ENCODE peak calls at places on chromosomes 12 and 14, in eight cellular contexts. H is lung, U is NB4, Q is T-helper 1 cell, S is H54, F is ACHN, D is GM23248, G is erythroblast. O is an unnamed sample.

GRCh38 chr12:23028158-23028802 is 403.3 kb downstream of the ETNK1 start:
- DNase-seq in H (no peak), Q (no peak), U (no peak), S (no peak), D (no peak), G (no peak), F (no peak), O (no peak)

GRCh38 chr14:77707355-77707723 is 484 bp downstream of the ALKBH1 start:
- DNase-seq in D (peak), Q (no peak), F (peak), S (no peak), G (peak), H (no peak), U (peak), O (peak)

GRCh38 chr12:69623970-69624369 is 13.3 kb upstream of the LRRC10 start:
- DNase-seq in G (peak), S (no peak), D (no peak), Q (no peak), U (no peak), H (peak), F (no peak), O (no peak)

GRCh38 chr12:6213969-6214368 is 13.8 kb downstream of the CD9 start:
- DNase-seq in U (no peak), S (no peak), H (no peak), D (peak), F (no peak), Q (no peak), G (no peak), O (no peak)

GRCh38 chr12:107522692-107523477 is 162.7 kb upstream of the PWP1 start:
- DNase-seq in G (no peak), H (no peak), U (peak), Q (no peak), F (peak), D (no peak), S (no peak), O (no peak)

GRCh38 chr12:128607606-128608005 is 216.2 kb downstream of the SLC15A4 start:
- DNase-seq in Q (no peak), S (no peak), F (peak), D (no peak), U (no peak), H (no peak), G (no peak), O (no peak)

GRCh38 chr12:12564911-12565310 is 2.2 kb upstream of the DUSP16 start:
- DNase-seq in S (no peak), H (no peak), Q (no peak), G (no peak), D (no peak), U (no peak), F (no peak), O (no peak)

GRCh38 chr12:64713372-64713771 is 45.8 kb downstream of the GNS start:
- DNase-seq in G (no peak), U (peak), Q (no peak), D (no peak), H (no peak), S (no peak), F (no peak), O (no peak)

GRCh38 chr14:100623557-100623956 is 36.3 kb upstream of the BEGAIN start:
- DNase-seq in G (no peak), F (no peak), S (no peak), Q (no peak), U (no peak), H (no peak), D (no peak), O (no peak)

GRCh38 chr12:52552055-52552454 is 890 bp downstream of the KRT71 start:
- DNase-seq in F (no peak), G (no peak), U (no peak), D (no peak), S (no peak), Q (no peak), H (no peak), O (no peak)

GRCh38 chr12:6554168-6554989 is 1.5 kb downstream of the IFFO1 start:
- DNase-seq in U (peak), S (no peak), Q (peak), F (peak), D (peak), G (peak), H (peak), O (peak)

GRCh38 chr12:19489168-19489567 is 49.9 kb downstream of the AEBP2 start:
- DNase-seq in F (no peak), G (no peak), D (no peak), U (no peak), H (no peak), S (no peak), Q (no peak), O (no peak)

GRCh38 chr12:65355461-65355860 is 77.0 kb downstream of the MSRB3 start:
- DNase-seq in H (no peak), D (peak), Q (no peak), S (no peak), U (no peak), F (no peak), G (no peak), O (no peak)

GRCh38 chr12:12800406-12801180 is 12.6 kb upstream of the DDX47 start:
- DNase-seq in D (peak), F (no peak), G (no peak), U (no peak), H (no peak), S (no peak), Q (no peak), O (no peak)

O was measured in neuronal stem cell.